ENCODE peak calls at places on chromosomes 11 and 22, in seven cellular contexts. A is gastrocnemius medialis; Z is colonic mucosa; M is CD8-positive, alpha-beta memory T cell; V is adrenal gland; R is thoracic aorta; Y is astrocyte. G is an unnamed sample. For H3K36me3, the result is how much of the 10 kb centered on the place peaks cover.

GRCh38 chr11:128400382-128401203 is 186.8 kb downstream of the ETS1 start:
- DNase-seq in R (no peak), Y (no peak), Z (no peak), A (no peak), V (no peak), M (no peak), G (no peak)

GRCh38 chr11:20026629-20027545 is 133.4 kb downstream of the DBX1 start:
- DNase-seq in Y (no peak), M (no peak), V (no peak), R (no peak), A (no peak), Z (no peak), G (no peak)

GRCh38 chr11:76663461-76663760 is 7.1 kb downstream of the LRRC32 start:
- DNase-seq in Y (no peak), R (no peak), V (peak), Z (no peak), M (no peak), A (peak), G (no peak)

GRCh38 chr11:121257976-121258375 is 34.6 kb upstream of the SC5D start:
- DNase-seq in M (no peak), V (no peak), A (no peak), R (no peak), Y (no peak), Z (no peak), G (no peak)

GRCh38 chr11:70145025-70145529 is 58.0 kb upstream of the FADD start:
- DNase-seq in M (no peak), R (no peak), A (no peak), Y (no peak), Z (no peak), V (no peak), G (no peak)

GRCh38 chr11:129312741-129313587 is 62.7 kb upstream of the BARX2 start:
- DNase-seq in V (no peak), Y (no peak), Z (no peak), R (no peak), M (no peak), A (no peak), G (no peak)

GRCh38 chr11:34651551-34651950 is 30.7 kb downstream of the EHF start:
- DNase-seq in M (no peak), R (no peak), A (no peak), V (no peak), Z (no peak), Y (no peak), G (no peak)

GRCh38 chr11:11770274-11770673 is 71.5 kb upstream of the USP47 start:
- DNase-seq in Y (no peak), R (no peak), A (no peak), M (no peak), V (no peak), Z (no peak), G (no peak)

GRCh38 chr22:48993655-48994054 is 834.0 kb downstream of the BRD1 start:
- DNase-seq in R (no peak), A (no peak), Z (no peak), M (no peak), Y (no peak), V (no peak), G (no peak)

GRCh38 chr22:19884161-19884953 is 29.7 kb upstream of the GNB1L start:
- DNase-seq in A (peak), R (no peak), Y (no peak), Z (no peak), M (no peak), V (no peak), G (no peak)

GRCh38 chr11:111852103-111852502 is 19.3 kb downstream of the ALG9 start:
- DNase-seq in V (no peak), Y (no peak), Z (no peak), M (no peak), A (no peak), R (no peak), G (no peak)
- H3K36me3 ChIP-seq in V (under half), Y (under half), Z (under half), M (under half), A (half or more), R (under half), G (under half)

GRCh38 chr11:78262710-78263109 is 74.0 kb downstream of the USP35 start:
- DNase-seq in Y (no peak), A (no peak), Z (no peak), R (no peak), M (no peak), V (no peak), G (no peak)

GRCh38 chr11:78261869-78262637 is 73.3 kb downstream of the USP35 start:
- DNase-seq in R (no peak), Y (no peak), V (no peak), Z (no peak), A (no peak), M (no peak), G (no peak)

GRCh38 chr11:78257654-78258053 is 68.9 kb downstream of the USP35 start:
- DNase-seq in V (no peak), A (no peak), Z (no peak), R (no peak), M (no peak), Y (no peak), G (no peak)

GRCh38 chr11:78259777-78260470 is 71.2 kb downstream of the USP35 start:
- DNase-seq in Z (no peak), M (no peak), R (no peak), Y (no peak), A (no peak), V (no peak), G (no peak)

GRCh38 chr11:78261367-78261766 is 72.6 kb downstream of the USP35 start:
- DNase-seq in R (no peak), V (no peak), A (no peak), Y (no peak), M (no peak), Z (no peak), G (no peak)
- H3K36me3 ChIP-seq in R (under half), V (under half), A (under half), Y (under half), M (under half), Z (under half), G (under half)

DNA sequence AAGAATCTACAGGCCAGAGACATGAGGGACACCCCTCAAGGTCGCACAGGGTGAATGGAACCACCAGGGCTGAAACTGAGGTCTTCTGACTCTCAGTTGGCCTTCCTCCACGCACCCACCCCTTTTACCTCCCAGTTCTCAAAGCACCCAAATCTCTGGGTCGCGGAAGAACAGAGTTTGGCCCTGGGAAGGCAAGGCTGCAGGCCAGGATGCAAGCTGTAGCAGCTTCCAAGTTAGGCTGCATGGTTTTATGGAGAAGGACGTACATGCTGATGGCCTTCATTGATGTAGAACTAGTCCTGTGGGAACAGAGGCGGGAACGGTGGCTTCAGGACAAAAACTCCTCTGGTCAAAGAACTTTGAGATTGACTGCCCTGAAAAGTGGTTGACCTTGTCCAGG is 143.5 kb upstream of the B3GAT1 start:
- DNase-seq in Y (no peak), V (peak), Z (no peak), M (no peak), R (no peak), A (no peak), G (no peak)
- H3K36me3 ChIP-seq in Y (under half), V (under half), Z (under half), M (under half), R (under half), A (under half), G (under half)

GRCh38 chr11:41971592-41971991 is 512.1 kb upstream of the LRRC4C start:
- DNase-seq in A (no peak), Y (no peak), Z (no peak), R (no peak), M (no peak), V (no peak), G (no peak)
- H3K36me3 ChIP-seq in A (under half), Y (under half), Z (under half), R (under half), M (under half), V (under half), G (under half)

GRCh38 chr22:50443801-50444625 is 30.8 kb downstream of the SBF1 start:
- DNase-seq in Y (no peak), A (no peak), R (no peak), Z (no peak), M (no peak), V (no peak), G (no peak)

GRCh38 chr22:50446708-50447575 is 27.9 kb downstream of the SBF1 start:
- DNase-seq in R (no peak), Z (no peak), A (no peak), Y (no peak), V (no peak), M (no peak), G (no peak)

GRCh38 chr22:50445880-50446707 is 28.7 kb downstream of the SBF1 start:
- DNase-seq in A (no peak), M (no peak), R (no peak), Z (no peak), V (no peak), Y (no peak), G (no peak)

GRCh38 chr22:50444663-50445062 is 30.2 kb downstream of the SBF1 start:
- DNase-seq in R (no peak), Z (peak), Y (peak), V (peak), M (no peak), A (no peak), G (no peak)

DNA sequence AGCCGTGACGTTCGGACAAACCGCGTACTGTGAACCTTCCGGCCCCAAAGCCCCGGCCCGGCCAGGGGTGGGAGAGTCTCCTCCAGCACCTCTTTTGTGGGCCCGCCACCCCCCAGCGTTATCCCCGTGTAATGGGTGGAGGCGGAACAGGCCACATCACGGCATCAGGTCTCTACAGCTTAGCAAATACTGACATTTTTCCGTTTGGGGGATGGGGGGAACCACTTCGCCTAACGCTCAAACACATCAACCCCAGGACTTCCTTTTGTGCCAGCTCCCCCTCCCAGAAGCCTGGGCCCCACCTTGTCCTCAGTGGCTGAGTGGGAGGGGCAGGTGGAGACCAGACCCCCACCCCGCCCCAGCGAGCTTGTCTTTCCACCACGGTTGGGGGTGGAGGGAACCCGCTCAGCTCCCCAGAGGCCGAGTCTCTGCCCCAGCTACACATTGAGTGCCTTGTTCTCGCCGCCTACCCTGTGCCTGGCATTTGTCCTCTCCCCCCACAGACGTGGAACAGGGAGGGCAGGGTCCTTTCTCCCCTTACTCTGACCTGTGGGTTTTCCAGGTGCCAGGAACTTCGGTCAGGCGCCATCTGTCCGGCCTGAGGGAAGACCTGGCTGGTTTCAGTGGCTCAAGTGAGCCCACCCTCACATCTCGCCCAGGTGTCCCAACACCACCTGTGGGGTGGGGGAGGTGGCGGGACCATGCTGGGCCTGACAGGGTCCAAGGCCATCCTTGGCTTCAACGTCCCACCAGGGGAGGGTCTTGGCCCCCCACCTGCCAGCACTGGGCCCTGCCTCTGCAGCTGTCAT is 29.6 kb downstream of the SBF1 start:
- DNase-seq in R (no peak), A (no peak), V (no peak), M (peak), Y (no peak), Z (no peak), G (no peak)
- H3K36me3 ChIP-seq in R (under half), A (under half), V (half or more), M (under half), Y (under half), Z (under half), G (half or more)

GRCh38 chr11:117375960-117376359 is 48.3 kb downstream of the CEP164 start:
- DNase-seq in A (no peak), V (no peak), Z (no peak), R (no peak), M (no peak), Y (no peak), G (no peak)

GRCh38 chr11:117374316-117374715 is 46.7 kb downstream of the CEP164 start:
- DNase-seq in M (no peak), Z (no peak), R (no peak), V (no peak), Y (no peak), A (no peak), G (no peak)

GRCh38 chr11:117378966-117379865 is 51.6 kb downstream of the CEP164 start:
- DNase-seq in V (no peak), R (no peak), Z (no peak), Y (no peak), M (no peak), A (no peak), G (no peak)

GRCh38 chr11:117380676-117381075 is 53.0 kb downstream of the CEP164 start:
- DNase-seq in M (no peak), A (no peak), Y (no peak), Z (no peak), V (no peak), R (no peak), G (no peak)

DNA sequence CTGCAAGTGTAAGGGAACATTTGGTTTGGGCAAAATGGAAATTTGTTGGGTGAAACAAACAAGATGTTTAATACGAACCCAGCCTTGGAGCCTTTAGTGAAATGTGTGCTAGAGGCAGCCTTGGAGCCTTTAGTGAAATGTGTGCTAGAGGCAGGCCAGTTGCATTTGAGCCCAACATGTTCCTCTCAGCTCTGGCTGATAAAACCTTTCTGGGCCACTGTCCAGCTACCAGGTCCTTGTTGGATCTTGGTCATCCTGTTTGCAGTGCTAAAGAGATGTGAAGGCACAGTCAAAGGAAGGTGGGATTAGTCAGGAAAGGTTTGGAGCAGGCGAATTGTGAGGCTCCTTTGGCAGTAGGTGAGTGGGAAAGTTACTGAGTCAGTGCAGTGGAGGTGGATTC is 48.9 kb downstream of the CEP164 start:
- DNase-seq in Z (no peak), R (no peak), M (no peak), A (no peak), Y (no peak), V (no peak), G (no peak)
- H3K36me3 ChIP-seq in Z (under half), R (half or more), M (under half), A (under half), Y (under half), V (under half), G (under half)

GRCh38 chr11:62648185-62648966 is 2.0 kb upstream of the GANAB start:
- DNase-seq in R (no peak), Z (no peak), V (no peak), Y (no peak), A (no peak), M (no peak), G (no peak)

GRCh38 chr11:62645660-62645933 is 816 bp downstream of the GANAB start:
- DNase-seq in Z (no peak), A (no peak), M (peak), Y (no peak), V (no peak), R (no peak), G (no peak)

GRCh38 chr11:62647609-62648005 is 1.2 kb upstream of the GANAB start:
- DNase-seq in V (no peak), Z (no peak), M (no peak), R (no peak), Y (no peak), A (no peak), G (no peak)

GRCh38 chr11:62645934-62646824 is at the start of gene GANAB:
- DNase-seq in R (peak), Z (peak), M (peak), Y (peak), V (peak), A (peak), G (peak)

DNA sequence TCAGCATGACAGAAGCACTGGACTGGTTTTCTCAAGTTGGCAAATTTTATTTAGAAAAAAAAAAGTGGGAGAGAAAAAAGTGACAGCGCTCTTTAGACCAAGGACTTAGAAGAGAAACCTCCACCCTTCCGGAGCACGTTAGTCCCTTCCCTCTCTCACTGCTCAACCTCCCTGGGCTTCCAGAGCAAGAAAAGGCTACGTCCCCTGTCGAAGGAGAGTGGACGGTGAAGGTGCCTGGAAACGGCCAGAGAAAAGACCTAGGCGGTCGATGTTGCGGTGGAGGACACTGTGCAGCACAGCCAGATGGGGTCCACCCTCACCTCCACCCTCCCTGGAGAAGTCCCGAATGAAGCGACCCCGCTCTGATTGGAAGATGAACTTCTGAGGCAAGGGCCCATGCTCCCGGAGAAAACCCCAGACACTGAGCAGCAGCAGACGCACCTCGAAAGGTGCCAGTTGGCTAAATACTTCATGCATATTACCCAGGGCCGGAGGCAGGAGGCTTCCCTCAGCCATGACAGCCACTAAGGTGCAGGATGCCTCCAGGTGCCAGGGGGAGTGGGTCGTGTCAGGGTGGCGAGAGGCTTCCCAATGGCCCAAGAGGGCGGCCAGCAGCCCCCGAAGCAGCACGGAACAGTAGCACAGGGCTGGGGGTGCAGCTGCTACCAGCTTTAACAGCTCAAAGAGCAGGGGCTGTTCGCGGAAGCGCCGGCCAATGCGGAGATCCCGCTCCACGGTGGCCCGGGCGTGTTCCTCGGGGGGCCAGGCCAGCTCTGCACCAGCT is 604 bp upstream of the GANAB start:
- DNase-seq in V (no peak), Z (no peak), A (no peak), R (no peak), Y (no peak), M (no peak), G (no peak)
- H3K36me3 ChIP-seq in V (under half), Z (under half), A (under half), R (under half), Y (under half), M (under half), G (under half)

GRCh38 chr22:30572840-30573593 is 1.4 kb downstream of the GAL3ST1 start:
- DNase-seq in A (no peak), M (no peak), V (no peak), R (no peak), Y (no peak), Z (peak), G (no peak)

GRCh38 chr22:30573594-30574094 is 821 bp downstream of the GAL3ST1 start:
- DNase-seq in Y (no peak), Z (peak), M (no peak), R (no peak), V (no peak), A (peak), G (no peak)

GRCh38 chr22:30574095-30574981 is at the start of gene GAL3ST1:
- DNase-seq in M (no peak), R (no peak), Y (no peak), Z (peak), V (no peak), A (no peak), G (no peak)

GRCh38 chr22:30575859-30576258 is 1.4 kb upstream of the GAL3ST1 start:
- DNase-seq in M (no peak), V (no peak), Z (peak), Y (no peak), R (no peak), A (no peak), G (no peak)

DNA sequence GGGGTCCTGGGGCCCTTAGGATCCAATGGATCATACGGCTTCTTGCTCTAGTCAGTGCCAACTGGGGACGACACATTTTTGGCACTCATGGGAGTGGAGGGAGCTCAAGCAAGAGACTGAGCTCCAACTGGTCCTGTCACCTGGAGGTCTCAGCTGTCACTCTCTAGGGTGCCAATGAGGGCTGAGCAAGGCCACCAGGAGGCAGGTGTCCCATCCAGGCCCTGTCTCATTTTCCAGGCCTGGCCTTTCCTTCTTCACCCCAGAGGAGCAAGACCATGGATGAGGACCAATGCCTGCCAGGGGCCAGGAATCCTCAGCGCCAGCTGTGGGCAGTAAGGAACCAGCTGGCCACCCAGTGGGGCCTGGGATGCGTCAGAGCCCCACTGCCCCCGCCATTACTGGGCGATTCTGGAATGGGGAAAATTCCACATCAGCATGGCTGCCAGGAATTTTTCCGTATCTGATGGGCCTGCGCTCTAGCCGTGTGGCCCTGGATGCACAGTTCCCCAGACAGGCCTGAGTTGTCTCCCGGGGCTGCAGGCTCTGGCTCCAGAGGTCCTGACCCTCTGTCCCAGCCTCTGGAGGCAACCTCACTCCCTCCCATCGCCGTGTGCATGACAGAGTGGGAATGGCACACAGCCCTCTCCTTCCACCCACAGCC is 676 bp upstream of the GAL3ST1 start:
- DNase-seq in A (no peak), Z (peak), R (peak), Y (peak), V (no peak), M (no peak), G (no peak)
- H3K36me3 ChIP-seq in A (under half), Z (under half), R (under half), Y (under half), V (under half), M (under half), G (half or more)

GRCh38 chr22:30782613-30783012 is 87.9 kb downstream of the OSBP2 start:
- DNase-seq in Z (no peak), M (no peak), Y (no peak), R (no peak), A (no peak), V (no peak), G (no peak)
- H3K36me3 ChIP-seq in Z (under half), M (under half), Y (under half), R (under half), A (under half), V (under half), G (under half)

DNA sequence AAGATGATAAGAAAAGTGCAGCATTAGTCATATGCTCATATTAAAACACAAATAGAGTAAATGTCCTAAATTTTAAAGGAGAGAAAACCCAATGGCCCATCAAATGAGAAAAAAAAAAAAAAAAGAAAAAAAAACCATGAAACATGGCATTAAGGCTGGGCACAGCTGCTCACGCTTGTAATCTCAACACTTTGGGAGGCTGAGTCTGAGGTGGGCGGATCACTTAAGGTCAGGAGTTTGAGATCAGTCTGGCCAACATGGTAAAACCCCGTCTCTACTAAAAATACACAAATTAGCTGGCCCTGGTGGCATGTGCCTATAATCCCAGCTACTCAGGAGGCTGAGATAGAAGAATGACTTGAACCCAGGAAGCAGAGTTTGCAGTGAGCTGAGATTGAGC is 515.5 kb upstream of the ANO3 start:
- DNase-seq in R (no peak), M (no peak), V (no peak), Z (no peak), Y (no peak), A (no peak), G (no peak)
- H3K36me3 ChIP-seq in R (under half), M (under half), V (under half), Z (under half), Y (under half), A (under half), G (under half)